ENCODE peak calls at places on chromosomes 4 and X, in nine cellular contexts. M, C, U, W, E, O, J, L and V are unnamed samples.

GRCh38 chrX:123960956-123961267 is 594 bp upstream of the STAG2 start:
- DNase-seq in U (no peak), W (no peak), J (no peak), O (no peak), L (no peak), M (no peak), C (no peak), E (no peak), V (no peak)

GRCh38 chr4:186771624-186772023 is 48.0 kb upstream of the FAT1 start:
- DNase-seq in U (no peak), O (no peak), E (no peak), J (no peak), C (no peak), M (no peak), L (no peak), W (no peak), V (no peak)

GRCh38 chr4:14178421-14178820 is 550.9 kb upstream of the BOD1L1 start:
- DNase-seq in E (peak; percentile 65), L (no peak), C (no peak), O (peak; percentile 34), M (no peak), W (no peak), J (no peak), U (peak; percentile 68), V (no peak)

GRCh38 chr4:182818926-182819730 is 98.1 kb downstream of the DCTD start:
- DNase-seq in E (no peak), J (no peak), M (no peak), O (no peak), L (no peak), U (no peak), C (no peak), W (no peak), V (no peak)

GRCh38 chrX:136598631-136599030 is 49.3 kb upstream of the CD40LG start:
- DNase-seq in L (no peak), E (no peak), C (peak; percentile 3), W (no peak), M (peak; percentile 54), U (no peak), O (no peak), J (no peak), V (no peak)

GRCh38 chr4:147927377-147928137 is 195.7 kb downstream of the ARHGAP10 start:
- DNase-seq in O (no peak), E (peak; percentile 46), W (no peak), U (peak; percentile 64), J (no peak), C (no peak), M (no peak), L (no peak), V (no peak)

GRCh38 chr4:15659768-15660394 is 4.7 kb upstream of the FBXL5 start:
- DNase-seq in E (peak; percentile 86), O (no peak), U (no peak), C (no peak), J (no peak), W (no peak), M (peak; percentile 7), L (no peak), V (no peak)

GRCh38 chr4:67545996-67546356 is 673 bp upstream of the CENPC start:
- DNase-seq in U (no peak), W (no peak), M (no peak), L (peak; percentile 54), C (no peak), O (no peak), J (no peak), E (no peak), V (no peak)

GRCh38 chr4:110245567-110245966 is 47.2 kb upstream of the ELOVL6 start:
- DNase-seq in E (peak; percentile 45), C (no peak), L (no peak), M (no peak), U (peak; percentile 21), W (no peak), O (no peak), J (no peak), V (no peak)

GRCh38 chr4:2066571-2067445 is 7.7 kb downstream of the NAT8L start:
- DNase-seq in L (no peak), W (no peak), E (no peak), M (no peak), U (no peak), O (no peak), J (peak; percentile 17), C (no peak), V (no peak)

GRCh38 chr4:167233523-167234387 is 539 bp downstream of the SPOCK3 start:
- DNase-seq in L (no peak), E (no peak), C (no peak), U (no peak), W (no peak), J (no peak), O (no peak), M (no peak), V (no peak)

GRCh38 chr4:11228575-11228974 is 200.1 kb downstream of the HS3ST1 start:
- DNase-seq in C (no peak), E (peak; percentile 77), W (no peak), L (no peak), M (no peak), J (no peak), O (no peak), U (no peak), V (no peak)

GRCh38 chr4:99845708-99846469 is 29.3 kb downstream of the DAPP1 start:
- DNase-seq in O (no peak), J (no peak), L (no peak), W (no peak), C (no peak), U (no peak), M (no peak), E (no peak), V (no peak)

GRCh38 chrX:17459008-17459407 is 84.0 kb downstream of the NHS start:
- DNase-seq in M (no peak), C (no peak), U (peak; percentile 26), O (no peak), E (peak; percentile 77), L (peak; percentile 50), W (peak; percentile 49), J (no peak), V (no peak)

GRCh38 chr4:7904942-7905341 is 34.7 kb downstream of the AFAP1 start:
- DNase-seq in W (no peak), M (no peak), U (no peak), L (peak; percentile 18), C (no peak), J (no peak), E (peak; percentile 82), O (peak; percentile 72), V (no peak)

GRCh38 chr4:95045429-95045828 is 287.7 kb downstream of the BMPR1B start:
- DNase-seq in E (no peak), C (no peak), L (no peak), U (no peak), W (no peak), J (no peak), O (no peak), M (no peak), V (no peak)

GRCh38 chr4:42712854-42713253 is 55.9 kb upstream of the ATP8A1 start:
- DNase-seq in E (no peak), J (no peak), L (no peak), O (no peak), M (no peak), W (no peak), U (no peak), C (no peak), V (no peak)

GRCh38 chr4:101418055-101418454 is 70.7 kb upstream of the PPP3CA start:
- DNase-seq in M (peak; percentile 64), U (peak; percentile 22), E (no peak), W (no peak), L (no peak), C (peak; percentile 34), O (no peak), J (no peak), V (peak; percentile 39)

GRCh38 chr4:82708982-82709381 is 89.6 kb downstream of the SCD5 start:
- DNase-seq in W (no peak), L (no peak), M (no peak), O (no peak), E (no peak), U (no peak), J (no peak), C (no peak), V (no peak)

GRCh38 chr4:146646601-146647000 is 7.9 kb downstream of the POU4F2 start:
- DNase-seq in O (no peak), J (no peak), M (no peak), U (no peak), C (no peak), L (no peak), E (no peak), W (no peak), V (no peak)